ENCODE peak calls at places on chromosomes 7 and 10, in seven cellular contexts. O is head of caudate nucleus, N is heart right ventricle, X is T-helper 1 cell, L is RPMI8226, T is dorsolateral prefrontal cortex, V is kidney tubule cell. P is an unnamed sample.

GRCh38 chr7:157299613-157300405 is 37.0 kb upstream of the DNAJB6 start:
- DNase-seq in O (no peak), V (peak), N (no peak), T (no peak), X (no peak), L (no peak), P (peak)

GRCh38 chr10:43056568-43057011 is 20.3 kb upstream of the RET start:
- DNase-seq in O (no peak), V (no peak), N (no peak), L (no peak), T (peak), X (no peak), P (no peak)

GRCh38 chr7:47379629-47380324 is 202.1 kb downstream of the TNS3 start:
- DNase-seq in V (peak), X (no peak), T (peak), L (no peak), O (no peak), N (peak), P (no peak)

GRCh38 chr10:23197416-23197861 is 5.3 kb downstream of the PTF1A start:
- DNase-seq in V (no peak), N (no peak), X (no peak), T (no peak), O (no peak), L (no peak), P (no peak)

GRCh38 chr10:27822286-27822685 is 76.7 kb upstream of the MKX start:
- DNase-seq in T (no peak), X (no peak), O (no peak), L (no peak), V (peak), N (no peak), P (no peak)

GRCh38 chr7:65449505-65449852 is 75.8 kb downstream of the ZNF92 start:
- DNase-seq in N (no peak), O (no peak), L (no peak), X (no peak), T (no peak), V (peak), P (no peak)

GRCh38 chr10:86960003-86960862 is 1.8 kb downstream of the SNCG start:
- DNase-seq in L (peak), X (no peak), N (peak), V (peak), T (peak), O (no peak), P (no peak)

GRCh38 chr10:92149261-92149660 is 141.6 kb downstream of the CPEB3 start:
- DNase-seq in N (no peak), V (no peak), L (no peak), X (no peak), T (no peak), O (no peak), P (no peak)